ENCODE peak calls at places on chromosomes 6 and 20, in four cellular contexts. R is IMR-90, L is GM12878, E is H1. S is an unnamed sample.
A peak's percentile ranks its signal among the peaks of the same experiment; 100 is the strongest.

GRCh38 chr6:170487707-170488329 is 65.3 kb downstream of the PSMB1 start:
- DNase-seq in L (no peak), R (no peak), E (no peak), S (no peak)

GRCh38 chr6:12931639-12932038 is 215.1 kb downstream of the PHACTR1 start:
- DNase-seq in E (no peak), R (no peak), L (no peak), S (no peak)

GRCh38 chr6:16493802-16494201 is 255.4 kb downstream of the GMPR start:
- DNase-seq in L (no peak), R (no peak), E (no peak), S (no peak)

GRCh38 chr20:57753332-57754164 is 43.7 kb upstream of the PMEPA1 start:
- DNase-seq in E (no peak), L (no peak), R (no peak), S (no peak)

GRCh38 chr6:105192707-105193465 is 13.1 kb upstream of the POPDC3 start:
- DNase-seq in R (peak; percentile 78), E (no peak), L (no peak), S (no peak)

GRCh38 chr20:46013826-46014516 is 5.3 kb downstream of the MMP9 start:
- DNase-seq in R (peak; percentile 32), L (no peak), E (peak; percentile 91), S (peak; percentile 77)

GRCh38 chr6:146200136-146200708 is 171.4 kb downstream of the GRM1 start:
- DNase-seq in E (no peak), L (no peak), R (no peak), S (no peak)

GRCh38 chr6:378090-378957 is 13.2 kb upstream of the IRF4 start:
- DNase-seq in R (no peak), E (no peak), L (no peak), S (no peak)

GRCh38 chr6:9984607-9985006 is 430.3 kb downstream of the TFAP2A start:
- DNase-seq in E (no peak), L (no peak), R (no peak), S (no peak)

GRCh38 chr6:149331871-149332270 is 14.4 kb downstream of the TAB2 start:
- DNase-seq in E (no peak), R (peak; percentile 12), L (no peak), S (no peak)

GRCh38 chr6:131096786-131097185 is 33.7 kb upstream of the EPB41L2 start:
- DNase-seq in R (no peak), L (no peak), E (no peak), S (no peak)

GRCh38 chr6:107840636-107841264 is 16.6 kb upstream of the SCML4 start:
- DNase-seq in L (no peak), E (peak; percentile 17), R (no peak), S (no peak)

GRCh38 chr6:7523922-7524321 is 17.5 kb upstream of the DSP start:
- DNase-seq in R (no peak), E (no peak), L (no peak), S (no peak)

DNA sequence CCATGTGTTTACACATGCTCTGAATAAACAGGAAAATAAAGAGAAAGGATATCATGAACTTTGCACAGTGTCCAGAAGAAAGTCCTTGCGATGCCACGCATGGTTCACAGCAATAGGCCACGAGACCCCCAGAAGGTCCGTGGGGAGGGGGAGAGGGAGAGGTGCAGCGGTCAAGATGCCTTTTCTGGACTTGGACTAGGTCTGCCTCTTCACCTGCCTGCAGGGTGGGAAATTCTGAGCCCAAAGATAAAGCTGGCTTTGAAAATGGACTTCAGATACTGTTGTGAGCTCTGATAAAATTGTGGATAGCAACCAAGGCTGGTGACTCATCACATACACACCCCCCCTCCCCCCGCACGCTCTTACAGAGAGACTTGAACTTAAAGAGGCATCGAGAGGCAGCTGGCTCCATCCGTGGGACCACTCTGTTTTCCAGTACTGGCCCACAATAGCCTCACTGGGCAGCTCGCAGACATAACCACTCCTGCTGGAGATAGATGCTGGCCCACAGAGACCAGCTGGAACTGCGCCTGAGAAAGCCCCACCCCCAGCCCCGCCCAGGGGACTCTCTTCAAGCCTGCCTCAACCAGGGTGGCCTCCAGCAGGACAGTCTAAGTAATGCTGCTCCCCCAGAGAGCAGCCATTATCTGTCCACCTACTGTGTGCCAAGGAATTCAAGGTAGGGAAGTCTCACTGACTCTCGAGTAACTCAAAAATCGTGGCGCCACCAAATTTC is 21.2 kb upstream of the NFATC2 start:
- DNase-seq in L (no peak), E (peak; percentile 60), R (peak; percentile 86), S (peak; percentile 85)
- TF ChIP-seq CHD1 in L (no peak), E (no peak), R (no peak), S (no peak)

GRCh38 chr6:157759028-157759427 is 64.0 kb upstream of the SNX9 start:
- DNase-seq in E (no peak), L (no peak), R (no peak), S (no peak)
- TF ChIP-seq CHD1 in E (no peak), L (no peak), R (no peak), S (no peak)

GRCh38 chr6:69138173-69138572 is 503.1 kb downstream of the ADGRB3 start:
- DNase-seq in R (no peak), L (no peak), E (no peak), S (no peak)
- TF ChIP-seq CHD1 in R (no peak), L (no peak), E (no peak), S (no peak)

DNA sequence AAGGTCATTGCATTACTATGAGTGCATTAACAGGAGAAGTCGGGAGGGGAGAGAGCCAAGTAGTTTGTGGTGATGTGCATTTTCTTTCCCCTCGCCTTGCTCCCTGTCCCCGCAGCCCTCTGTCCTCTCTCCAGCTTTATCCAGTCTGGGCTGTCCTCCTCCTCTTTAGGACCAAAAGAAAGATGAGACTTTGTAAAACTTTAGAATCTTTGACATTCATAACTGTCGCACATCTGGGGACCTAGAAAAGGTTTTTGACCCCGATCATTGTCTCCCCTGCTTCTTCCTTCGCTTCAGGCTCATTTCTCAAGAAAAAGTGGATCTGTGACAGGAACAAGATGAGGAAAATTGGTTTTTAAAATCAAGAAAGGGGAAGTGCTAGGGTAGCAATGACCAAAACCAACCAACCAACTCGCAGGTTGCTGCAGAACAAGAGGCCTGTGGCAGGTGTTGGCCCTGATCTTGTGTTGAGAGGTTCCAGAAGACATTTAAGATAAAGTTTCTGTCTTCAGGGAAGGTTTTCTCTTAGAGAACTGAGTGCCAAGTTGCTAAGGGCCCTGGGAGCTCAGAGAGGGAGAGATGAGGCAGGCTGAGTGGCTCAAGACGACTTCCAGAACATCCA is 17.6 kb downstream of the SYTL3 start:
- DNase-seq in L (no peak), R (no peak), E (no peak), S (no peak)
- TF ChIP-seq CHD1 in L (no peak), R (no peak), E (no peak), S (no peak)

DNA sequence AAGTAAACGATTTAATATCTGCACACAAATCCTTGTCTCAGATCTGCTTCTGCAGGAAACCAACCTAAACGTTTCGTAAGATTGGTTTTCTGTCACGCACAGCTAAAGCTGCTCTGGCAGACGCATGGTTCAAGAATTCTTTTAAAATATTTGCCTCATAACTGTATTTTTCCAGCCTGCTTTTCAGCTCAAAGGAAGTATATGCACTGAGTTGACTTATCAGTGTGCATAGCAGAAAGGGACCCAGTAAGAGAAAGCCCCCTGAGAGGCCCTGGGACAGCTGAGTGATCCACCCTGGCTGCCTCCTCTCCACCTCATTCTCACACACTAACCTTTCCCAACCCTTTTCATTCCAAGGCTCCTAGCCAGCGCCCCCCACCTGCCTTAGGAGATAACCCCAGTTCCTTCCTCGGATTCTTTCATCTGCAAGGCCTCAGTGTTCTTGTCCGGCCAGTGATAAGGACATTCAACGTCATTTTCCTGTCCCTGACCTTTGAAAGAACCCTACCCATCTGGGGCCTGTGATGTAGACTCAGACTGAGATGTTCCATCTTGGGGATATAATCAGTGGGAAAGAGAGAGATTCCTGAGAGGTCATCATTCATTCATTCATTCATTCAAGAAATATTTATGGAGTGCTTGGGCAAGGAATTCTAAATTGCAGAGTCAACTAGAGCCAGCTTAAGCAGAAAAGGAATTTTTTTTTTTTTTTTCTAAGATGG is 22.4 kb upstream of the SLC9A8 start:
- DNase-seq in E (no peak), R (peak; percentile 89), L (no peak), S (peak; percentile 88)
- TF ChIP-seq CHD1 in E (no peak), R (no peak), L (no peak), S (no peak)

DNA sequence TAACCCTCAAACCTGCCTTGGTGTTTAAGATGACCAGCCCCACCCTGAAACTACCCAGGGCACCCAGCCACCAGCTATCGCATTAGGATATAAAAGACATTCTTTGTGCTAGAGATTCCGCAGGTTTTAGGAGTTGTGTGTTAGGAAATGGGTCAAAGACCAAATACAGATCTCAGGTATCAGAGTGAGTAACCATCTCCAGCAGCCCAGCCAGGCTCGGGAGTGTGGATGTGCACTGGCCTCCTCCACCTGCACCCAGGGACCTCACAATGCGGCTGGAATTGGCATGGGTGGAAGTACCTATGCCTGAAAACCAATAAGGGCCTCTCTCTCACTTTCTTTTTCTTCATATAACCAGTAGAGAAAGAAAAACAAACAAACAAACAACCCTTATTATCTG is 51.1 kb upstream of the CST7 start:
- DNase-seq in L (no peak), R (no peak), E (no peak), S (no peak)
- TF ChIP-seq CHD1 in L (no peak), R (no peak), E (no peak), S (no peak)

GRCh38 chr20:1108437-1108920 is 9.9 kb upstream of the PSMF1 start:
- DNase-seq in R (peak; percentile 23), L (no peak), E (peak; percentile 82), S (peak; percentile 66)
- TF ChIP-seq CHD1 in R (no peak), L (no peak), E (no peak), S (no peak)

S was measured in K562.